ENCODE peak calls at places on chromosome 10, in four cellular contexts. One of them, this sample, is unnamed.
A peak's percentile ranks its signal among the peaks of the same experiment; 100 is the strongest.

GRCh38 chr10:113965077-113965476 is 78.6 kb upstream of the ADRB1 start:
- DNase-seq in CD8-positive, alpha-beta T cell: no peak
- DNase-seq in epithelial cell of esophagus: no peak
- DNase-seq in NB4: peak; percentile 82
- DNase-seq in this sample: no peak

GRCh38 chr10:74882831-74883230 is 56.4 kb downstream of the KAT6B start:
- DNase-seq in NB4: no peak
- DNase-seq in CD8-positive, alpha-beta T cell: no peak
- DNase-seq in epithelial cell of esophagus: peak; percentile 33
- DNase-seq in this sample: no peak

GRCh38 chr10:33524966-33525365 is 190.5 kb upstream of the NRP1 start:
- DNase-seq in epithelial cell of esophagus: peak; percentile 51
- DNase-seq in CD8-positive, alpha-beta T cell: no peak
- DNase-seq in NB4: no peak
- DNase-seq in this sample: no peak

GRCh38 chr10:32393942-32394341 is 47.0 kb upstream of the EPC1 start:
- DNase-seq in CD8-positive, alpha-beta T cell: no peak
- DNase-seq in epithelial cell of esophagus: no peak
- DNase-seq in NB4: no peak
- DNase-seq in this sample: no peak

GRCh38 chr10:18566177-18566576 is 85.2 kb downstream of the NSUN6 start:
- DNase-seq in epithelial cell of esophagus: no peak
- DNase-seq in CD8-positive, alpha-beta T cell: no peak
- DNase-seq in NB4: no peak
- DNase-seq in this sample: no peak

GRCh38 chr10:49502358-49502757 is 36.6 kb downstream of the ERCC6 start:
- DNase-seq in CD8-positive, alpha-beta T cell: no peak
- DNase-seq in NB4: no peak
- DNase-seq in epithelial cell of esophagus: no peak
- DNase-seq in this sample: no peak

GRCh38 chr10:34319197-34319846 is 495.8 kb downstream of the PARD3 start:
- DNase-seq in CD8-positive, alpha-beta T cell: no peak
- DNase-seq in NB4: no peak
- DNase-seq in epithelial cell of esophagus: peak; percentile 97
- DNase-seq in this sample: no peak

GRCh38 chr10:98340946-98341345 is 73.0 kb upstream of the LOXL4 start:
- DNase-seq in NB4: peak; percentile 56
- DNase-seq in epithelial cell of esophagus: peak; percentile 15
- DNase-seq in CD8-positive, alpha-beta T cell: no peak
- DNase-seq in this sample: no peak

GRCh38 chr10:777913-778479 is 88.5 kb upstream of the DIP2C start:
- DNase-seq in NB4: no peak
- DNase-seq in epithelial cell of esophagus: no peak
- DNase-seq in CD8-positive, alpha-beta T cell: no peak
- DNase-seq in this sample: no peak

GRCh38 chr10:34250722-34251121 is 564.4 kb downstream of the PARD3 start:
- DNase-seq in NB4: no peak
- DNase-seq in epithelial cell of esophagus: no peak
- DNase-seq in CD8-positive, alpha-beta T cell: no peak
- DNase-seq in this sample: no peak

GRCh38 chr10:84075226-84076046 is 63.9 kb upstream of the GHITM start:
- DNase-seq in NB4: no peak
- DNase-seq in CD8-positive, alpha-beta T cell: no peak
- DNase-seq in epithelial cell of esophagus: no peak
- DNase-seq in this sample: no peak

GRCh38 chr10:103545771-103546281 is 52.3 kb downstream of the NEURL1 start:
- DNase-seq in epithelial cell of esophagus: no peak
- DNase-seq in NB4: no peak
- DNase-seq in CD8-positive, alpha-beta T cell: no peak
- DNase-seq in this sample: no peak

GRCh38 chr10:44995914-44996633 is 4.6 kb upstream of the ZNF22 start:
- DNase-seq in CD8-positive, alpha-beta T cell: no peak
- DNase-seq in NB4: peak; percentile 59
- DNase-seq in epithelial cell of esophagus: peak; percentile 25
- DNase-seq in this sample: no peak

GRCh38 chr10:75165684-75166622 is 44.6 kb upstream of the VDAC2 start:
- DNase-seq in CD8-positive, alpha-beta T cell: no peak
- DNase-seq in NB4: peak; percentile 91
- DNase-seq in epithelial cell of esophagus: no peak
- DNase-seq in this sample: no peak

GRCh38 chr10:71727429-71728217 is 8.0 kb upstream of the C10orf105 start:
- DNase-seq in epithelial cell of esophagus: peak; percentile 31
- DNase-seq in NB4: peak; percentile 94
- DNase-seq in CD8-positive, alpha-beta T cell: peak; percentile 89
- DNase-seq in this sample: peak; percentile 88

GRCh38 chr10:70695241-70696030 is 23.1 kb downstream of the ADAMTS14 start:
- DNase-seq in NB4: no peak
- DNase-seq in CD8-positive, alpha-beta T cell: no peak
- DNase-seq in epithelial cell of esophagus: no peak
- DNase-seq in this sample: no peak

GRCh38 chr10:14481014-14481413 is 150.3 kb upstream of the FRMD4A start:
- DNase-seq in CD8-positive, alpha-beta T cell: no peak
- DNase-seq in epithelial cell of esophagus: no peak
- DNase-seq in NB4: no peak
- DNase-seq in this sample: no peak

GRCh38 chr10:14476641-14477407 is 146.1 kb upstream of the FRMD4A start:
- DNase-seq in NB4: no peak
- DNase-seq in epithelial cell of esophagus: peak; percentile 40
- DNase-seq in CD8-positive, alpha-beta T cell: no peak
- DNase-seq in this sample: no peak

GRCh38 chr10:14478201-14478600 is 147.5 kb upstream of the FRMD4A start:
- DNase-seq in CD8-positive, alpha-beta T cell: no peak
- DNase-seq in epithelial cell of esophagus: no peak
- DNase-seq in NB4: no peak
- DNase-seq in this sample: no peak

GRCh38 chr10:14477408-14477710 is 146.6 kb upstream of the FRMD4A start:
- DNase-seq in NB4: no peak
- DNase-seq in CD8-positive, alpha-beta T cell: no peak
- DNase-seq in epithelial cell of esophagus: no peak
- DNase-seq in this sample: no peak

DNA sequence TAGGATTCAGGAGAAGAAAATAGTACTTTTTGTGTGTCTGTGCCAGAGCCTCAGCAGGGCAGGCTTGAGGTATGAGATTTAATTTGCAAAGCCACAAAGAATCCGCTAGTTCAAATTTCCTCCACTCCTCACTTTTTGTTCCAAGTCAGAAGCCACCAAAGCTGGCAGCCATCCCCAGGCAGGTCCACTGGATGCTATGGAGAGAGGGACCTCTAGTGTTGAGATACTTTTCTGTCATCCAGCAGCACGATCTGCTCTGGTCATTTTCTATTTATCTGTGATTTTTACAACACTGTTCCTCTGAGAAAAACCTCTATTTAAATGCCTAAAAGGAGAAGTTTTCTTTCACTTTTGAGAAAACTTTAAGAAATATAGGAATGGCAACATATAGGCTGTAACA is 147.9 kb upstream of the FRMD4A start:
- DNase-seq in CD8-positive, alpha-beta T cell: no peak
- DNase-seq in epithelial cell of esophagus: peak; percentile 59
- DNase-seq in NB4: peak; percentile 38
- DNase-seq in this sample: no peak
- TF ChIP-seq CTCF in CD8-positive, alpha-beta T cell: no peak
- TF ChIP-seq CTCF in epithelial cell of esophagus: peak; percentile 34
- TF ChIP-seq CTCF in NB4: peak; percentile 31
- TF ChIP-seq CTCF in this sample: no peak

GRCh38 chr10:63502832-63503231 is 18.4 kb upstream of the REEP3 start:
- DNase-seq in epithelial cell of esophagus: no peak
- DNase-seq in CD8-positive, alpha-beta T cell: no peak
- DNase-seq in NB4: no peak
- DNase-seq in this sample: no peak

GRCh38 chr10:63503395-63503794 is 17.8 kb upstream of the REEP3 start:
- DNase-seq in NB4: no peak
- DNase-seq in CD8-positive, alpha-beta T cell: no peak
- DNase-seq in epithelial cell of esophagus: no peak
- DNase-seq in this sample: no peak

GRCh38 chr10:63506554-63506953 is 14.6 kb upstream of the REEP3 start:
- DNase-seq in NB4: no peak
- DNase-seq in CD8-positive, alpha-beta T cell: no peak
- DNase-seq in epithelial cell of esophagus: no peak
- DNase-seq in this sample: no peak

GRCh38 chr10:63505562-63505961 is 15.6 kb upstream of the REEP3 start:
- DNase-seq in epithelial cell of esophagus: no peak
- DNase-seq in NB4: no peak
- DNase-seq in CD8-positive, alpha-beta T cell: no peak
- DNase-seq in this sample: no peak

GRCh38 chr10:63504145-63504881 is 16.9 kb upstream of the REEP3 start:
- DNase-seq in NB4: no peak
- DNase-seq in CD8-positive, alpha-beta T cell: no peak
- DNase-seq in epithelial cell of esophagus: peak; percentile 97
- DNase-seq in this sample: no peak
- TF ChIP-seq CTCF in NB4: no peak
- TF ChIP-seq CTCF in CD8-positive, alpha-beta T cell: no peak
- TF ChIP-seq CTCF in epithelial cell of esophagus: peak; percentile 28
- TF ChIP-seq CTCF in this sample: no peak

GRCh38 chr10:58137813-58138212 is 129.9 kb downstream of the IPMK start:
- DNase-seq in NB4: no peak
- DNase-seq in CD8-positive, alpha-beta T cell: no peak
- DNase-seq in epithelial cell of esophagus: no peak
- DNase-seq in this sample: no peak

GRCh38 chr10:58140706-58141347 is 126.9 kb downstream of the IPMK start:
- DNase-seq in epithelial cell of esophagus: no peak
- DNase-seq in NB4: no peak
- DNase-seq in CD8-positive, alpha-beta T cell: no peak
- DNase-seq in this sample: no peak

GRCh38 chr10:58143944-58144343 is 123.8 kb downstream of the IPMK start:
- DNase-seq in NB4: peak; percentile 8
- DNase-seq in epithelial cell of esophagus: peak; percentile 14
- DNase-seq in CD8-positive, alpha-beta T cell: no peak
- DNase-seq in this sample: no peak

GRCh38 chr10:58140054-58140453 is 127.6 kb downstream of the IPMK start:
- DNase-seq in CD8-positive, alpha-beta T cell: no peak
- DNase-seq in NB4: no peak
- DNase-seq in epithelial cell of esophagus: no peak
- DNase-seq in this sample: no peak
- TF ChIP-seq CTCF in CD8-positive, alpha-beta T cell: no peak
- TF ChIP-seq CTCF in NB4: no peak
- TF ChIP-seq CTCF in epithelial cell of esophagus: no peak
- TF ChIP-seq CTCF in this sample: no peak

GRCh38 chr10:23438547-23439451 is at the start of gene OTUD1:
- DNase-seq in NB4: peak; percentile 84
- DNase-seq in CD8-positive, alpha-beta T cell: peak; percentile 96
- DNase-seq in epithelial cell of esophagus: peak; percentile 95
- DNase-seq in this sample: peak; percentile 94
- TF ChIP-seq CTCF in NB4: no peak
- TF ChIP-seq CTCF in CD8-positive, alpha-beta T cell: no peak
- TF ChIP-seq CTCF in epithelial cell of esophagus: peak; percentile 12
- TF ChIP-seq CTCF in this sample: no peak

DNA sequence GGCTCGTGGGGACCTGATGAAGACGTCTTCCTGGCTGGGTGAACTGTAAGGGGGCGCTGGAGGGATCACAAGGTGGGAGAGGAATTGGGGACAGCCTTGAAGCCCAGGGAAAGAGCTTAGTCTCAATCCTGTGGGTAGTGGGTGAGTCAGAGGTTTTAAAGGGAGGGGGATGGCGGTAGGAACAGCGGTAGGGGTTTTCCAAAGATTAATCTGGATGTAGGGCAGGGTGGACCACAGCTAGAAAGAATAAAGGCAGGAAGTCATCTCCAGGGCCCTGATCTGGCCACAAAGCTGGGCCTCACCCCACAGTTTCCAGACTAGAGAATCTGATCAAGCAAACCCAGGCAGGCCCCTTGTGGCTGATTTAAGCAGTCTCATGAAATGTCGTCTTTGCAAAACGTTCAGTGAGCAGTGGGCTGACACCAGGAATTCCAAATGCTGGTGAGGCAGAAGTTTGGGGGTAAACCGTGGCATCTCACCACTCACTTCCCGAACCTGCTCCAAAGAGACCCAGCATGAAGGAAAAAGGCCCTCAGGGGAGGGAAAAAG is 65.3 kb downstream of the CALML3 start:
- DNase-seq in NB4: peak; percentile 39
- DNase-seq in epithelial cell of esophagus: peak; percentile 38
- DNase-seq in CD8-positive, alpha-beta T cell: no peak
- DNase-seq in this sample: no peak
- TF ChIP-seq CTCF in NB4: no peak
- TF ChIP-seq CTCF in epithelial cell of esophagus: peak; percentile 24
- TF ChIP-seq CTCF in CD8-positive, alpha-beta T cell: no peak
- TF ChIP-seq CTCF in this sample: no peak

GRCh38 chr10:126598009-126598408 is 72.5 kb downstream of the C10orf90 start:
- DNase-seq in NB4: peak; percentile 50
- DNase-seq in epithelial cell of esophagus: peak; percentile 56
- DNase-seq in CD8-positive, alpha-beta T cell: no peak
- DNase-seq in this sample: no peak
- TF ChIP-seq CTCF in NB4: peak; percentile 91
- TF ChIP-seq CTCF in epithelial cell of esophagus: peak; percentile 50
- TF ChIP-seq CTCF in CD8-positive, alpha-beta T cell: no peak
- TF ChIP-seq CTCF in this sample: no peak

GRCh38 chr10:42979181-42979580 is 97.7 kb upstream of the RET start:
- DNase-seq in NB4: peak; percentile 42
- DNase-seq in epithelial cell of esophagus: no peak
- DNase-seq in CD8-positive, alpha-beta T cell: no peak
- DNase-seq in this sample: peak; percentile 37

GRCh38 chr10:42977032-42977416 is 99.8 kb upstream of the RET start:
- DNase-seq in epithelial cell of esophagus: no peak
- DNase-seq in CD8-positive, alpha-beta T cell: peak; percentile 43
- DNase-seq in NB4: no peak
- DNase-seq in this sample: no peak

GRCh38 chr10:42980553-42981357 is 96.1 kb upstream of the RET start:
- DNase-seq in NB4: no peak
- DNase-seq in epithelial cell of esophagus: no peak
- DNase-seq in CD8-positive, alpha-beta T cell: no peak
- DNase-seq in this sample: peak; percentile 23

GRCh38 chr10:42981358-42982236 is 95.3 kb upstream of the RET start:
- DNase-seq in NB4: no peak
- DNase-seq in epithelial cell of esophagus: no peak
- DNase-seq in CD8-positive, alpha-beta T cell: peak; percentile 44
- DNase-seq in this sample: peak; percentile 27

GRCh38 chr10:42979730-42980467 is 97.0 kb upstream of the RET start:
- DNase-seq in CD8-positive, alpha-beta T cell: peak; percentile 47
- DNase-seq in epithelial cell of esophagus: no peak
- DNase-seq in NB4: no peak
- DNase-seq in this sample: no peak
- TF ChIP-seq CTCF in CD8-positive, alpha-beta T cell: no peak
- TF ChIP-seq CTCF in epithelial cell of esophagus: no peak
- TF ChIP-seq CTCF in NB4: no peak
- TF ChIP-seq CTCF in this sample: no peak

GRCh38 chr10:72881291-72881690 is 12.2 kb upstream of the OIT3 start:
- DNase-seq in epithelial cell of esophagus: no peak
- DNase-seq in CD8-positive, alpha-beta T cell: no peak
- DNase-seq in NB4: no peak
- DNase-seq in this sample: no peak

GRCh38 chr10:72879245-72879644 is 14.3 kb upstream of the OIT3 start:
- DNase-seq in CD8-positive, alpha-beta T cell: no peak
- DNase-seq in epithelial cell of esophagus: no peak
- DNase-seq in NB4: no peak
- DNase-seq in this sample: no peak

GRCh38 chr10:72875250-72876055 is 18.1 kb upstream of the OIT3 start:
- DNase-seq in CD8-positive, alpha-beta T cell: no peak
- DNase-seq in epithelial cell of esophagus: peak; percentile 63
- DNase-seq in NB4: peak; percentile 59
- DNase-seq in this sample: no peak
- TF ChIP-seq CTCF in CD8-positive, alpha-beta T cell: peak; percentile 40
- TF ChIP-seq CTCF in epithelial cell of esophagus: peak; percentile 61
- TF ChIP-seq CTCF in NB4: peak; percentile 43
- TF ChIP-seq CTCF in this sample: peak; percentile 31